ENCODE peak calls at places on chromosome 7, in seven cellular contexts. One of them, this sample, is unnamed.

GRCh38 chr7:109864263-109864662 is 1226.7 kb upstream of the LRRN3 start:
- DNase-seq in IMR-90: no peak
- DNase-seq in H9: no peak
- DNase-seq in mesenchymal stem cell: no peak
- DNase-seq in mesendoderm: peak; percentile 21
- DNase-seq in neuronal stem cell: no peak
- DNase-seq in H1: no peak
- DNase-seq in this sample: no peak

GRCh38 chr7:47536705-47537611 is 45.0 kb downstream of the TNS3 start:
- DNase-seq in IMR-90: peak; percentile 76
- DNase-seq in H9: peak; percentile 50
- DNase-seq in mesenchymal stem cell: peak; percentile 78
- DNase-seq in mesendoderm: peak; percentile 66
- DNase-seq in neuronal stem cell: peak; percentile 54
- DNase-seq in H1: no peak
- DNase-seq in this sample: no peak

GRCh38 chr7:66826649-66827048 is 86.1 kb downstream of the RABGEF1 start:
- DNase-seq in IMR-90: no peak
- DNase-seq in H9: no peak
- DNase-seq in mesenchymal stem cell: no peak
- DNase-seq in mesendoderm: no peak
- DNase-seq in neuronal stem cell: no peak
- DNase-seq in H1: no peak
- DNase-seq in this sample: no peak

GRCh38 chr7:124784879-124785818 is 19.6 kb upstream of the GPR37 start:
- DNase-seq in IMR-90: peak; percentile 73
- DNase-seq in H9: peak; percentile 73
- DNase-seq in mesenchymal stem cell: peak; percentile 71
- DNase-seq in mesendoderm: peak; percentile 82
- DNase-seq in neuronal stem cell: peak; percentile 56
- DNase-seq in H1: peak; percentile 39
- DNase-seq in this sample: peak; percentile 80

GRCh38 chr7:80335473-80336232 is 176.2 kb downstream of the GNAT3 start:
- DNase-seq in IMR-90: peak; percentile 84
- DNase-seq in H9: no peak
- DNase-seq in mesenchymal stem cell: peak; percentile 97
- DNase-seq in mesendoderm: peak; percentile 47
- DNase-seq in neuronal stem cell: peak; percentile 35
- DNase-seq in H1: no peak
- DNase-seq in this sample: no peak

GRCh38 chr7:42972703-42973500 is 40.7 kb downstream of the MRPL32 start:
- DNase-seq in IMR-90: peak; percentile 75
- DNase-seq in H9: no peak
- DNase-seq in mesenchymal stem cell: peak; percentile 99
- DNase-seq in mesendoderm: peak; percentile 26
- DNase-seq in neuronal stem cell: no peak
- DNase-seq in H1: no peak
- DNase-seq in this sample: no peak

GRCh38 chr7:117212969-117213877 is 109.6 kb downstream of the WNT2 start:
- DNase-seq in IMR-90: peak; percentile 75
- DNase-seq in H9: peak; percentile 68
- DNase-seq in mesenchymal stem cell: peak; percentile 72
- DNase-seq in mesendoderm: peak; percentile 75
- DNase-seq in neuronal stem cell: peak; percentile 54
- DNase-seq in H1: peak; percentile 34
- DNase-seq in this sample: peak; percentile 70

GRCh38 chr7:42661312-42661711 is 250.6 kb downstream of the C7orf25 start:
- DNase-seq in IMR-90: no peak
- DNase-seq in H9: no peak
- DNase-seq in mesenchymal stem cell: peak; percentile 40
- DNase-seq in mesendoderm: no peak
- DNase-seq in neuronal stem cell: no peak
- DNase-seq in H1: no peak
- DNase-seq in this sample: no peak

GRCh38 chr7:117803476-117803875 is 69.8 kb downstream of the CTTNBP2 start:
- DNase-seq in IMR-90: peak; percentile 26
- DNase-seq in H9: no peak
- DNase-seq in mesenchymal stem cell: no peak
- DNase-seq in mesendoderm: peak; percentile 57
- DNase-seq in neuronal stem cell: no peak
- DNase-seq in H1: no peak
- DNase-seq in this sample: no peak

GRCh38 chr7:16918288-16918895 is 36.6 kb upstream of the AGR3 start:
- DNase-seq in IMR-90: peak; percentile 64
- DNase-seq in H9: no peak
- DNase-seq in mesenchymal stem cell: peak; percentile 58
- DNase-seq in mesendoderm: peak; percentile 52
- DNase-seq in neuronal stem cell: peak; percentile 48
- DNase-seq in H1: no peak
- DNase-seq in this sample: peak; percentile 12

GRCh38 chr7:141333459-141333858 is 217.8 kb upstream of the AGK start:
- DNase-seq in IMR-90: no peak
- DNase-seq in H9: peak; percentile 77
- DNase-seq in mesenchymal stem cell: no peak
- DNase-seq in mesendoderm: peak; percentile 80
- DNase-seq in neuronal stem cell: peak; percentile 42
- DNase-seq in H1: no peak
- DNase-seq in this sample: peak; percentile 9

GRCh38 chr7:1366801-1367405 is 92.4 kb downstream of the MICALL2 start:
- DNase-seq in IMR-90: no peak
- DNase-seq in H9: no peak
- DNase-seq in mesenchymal stem cell: no peak
- DNase-seq in mesendoderm: no peak
- DNase-seq in neuronal stem cell: no peak
- DNase-seq in H1: no peak
- DNase-seq in this sample: no peak

GRCh38 chr7:1367501-1367900 is 91.8 kb downstream of the MICALL2 start:
- DNase-seq in IMR-90: no peak
- DNase-seq in H9: no peak
- DNase-seq in mesenchymal stem cell: no peak
- DNase-seq in mesendoderm: no peak
- DNase-seq in neuronal stem cell: no peak
- DNase-seq in H1: no peak
- DNase-seq in this sample: no peak

GRCh38 chr7:1365846-1366245 is 93.4 kb downstream of the MICALL2 start:
- DNase-seq in IMR-90: no peak
- DNase-seq in H9: no peak
- DNase-seq in mesenchymal stem cell: no peak
- DNase-seq in mesendoderm: no peak
- DNase-seq in neuronal stem cell: no peak
- DNase-seq in H1: no peak
- DNase-seq in this sample: no peak

GRCh38 chr7:1364068-1364905 is 95.0 kb downstream of the MICALL2 start:
- DNase-seq in IMR-90: no peak
- DNase-seq in H9: no peak
- DNase-seq in mesenchymal stem cell: no peak
- DNase-seq in mesendoderm: no peak
- DNase-seq in neuronal stem cell: no peak
- DNase-seq in H1: no peak
- DNase-seq in this sample: no peak

DNA sequence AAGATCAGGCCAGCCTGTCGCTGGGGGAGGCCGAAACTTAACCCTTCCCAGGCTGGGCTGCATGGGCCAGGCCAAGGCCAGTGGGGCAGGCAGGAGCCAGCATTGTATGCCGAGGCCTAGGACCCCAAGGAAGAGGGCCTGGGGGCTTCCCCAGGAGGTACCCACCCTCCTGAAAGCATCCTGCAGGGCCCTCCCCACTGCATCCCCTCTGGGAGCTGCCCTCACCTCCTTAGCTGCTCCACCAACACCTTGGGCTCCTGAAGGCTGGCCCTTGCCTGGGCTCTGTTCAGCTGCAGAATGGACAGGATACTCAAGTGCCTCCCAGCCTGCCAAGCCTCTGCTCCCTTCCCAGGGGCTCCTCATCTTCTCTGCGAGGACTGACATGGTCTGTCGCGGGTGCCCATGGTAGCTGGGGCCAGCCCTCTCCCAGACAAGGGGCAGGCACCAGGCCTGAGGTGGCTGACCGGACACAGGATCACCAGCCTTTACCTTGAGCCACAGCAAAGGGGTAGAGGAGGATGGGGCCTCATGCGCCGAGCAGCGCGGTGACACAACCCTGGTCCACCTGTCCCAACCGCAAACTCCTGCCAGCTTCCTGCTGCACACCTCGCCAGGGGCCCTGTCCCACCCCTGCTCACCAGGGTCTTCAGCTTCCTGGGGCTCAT is 94.2 kb downstream of the MICALL2 start:
- DNase-seq in IMR-90: no peak
- DNase-seq in H9: no peak
- DNase-seq in mesenchymal stem cell: no peak
- DNase-seq in mesendoderm: no peak
- DNase-seq in neuronal stem cell: no peak
- DNase-seq in H1: no peak
- DNase-seq in this sample: no peak
- H2BK5ac ChIP-seq in IMR-90: no peak overlapping the region
- H2BK5ac ChIP-seq in H9: no peak overlapping the region
- H2BK5ac ChIP-seq in mesenchymal stem cell: no peak overlapping the region
- H2BK5ac ChIP-seq in mesendoderm: no peak overlapping the region
- H2BK5ac ChIP-seq in neuronal stem cell: no peak overlapping the region
- H2BK5ac ChIP-seq in H1: no peak overlapping the region
- H2BK5ac ChIP-seq in this sample: no peak overlapping the region

DNA sequence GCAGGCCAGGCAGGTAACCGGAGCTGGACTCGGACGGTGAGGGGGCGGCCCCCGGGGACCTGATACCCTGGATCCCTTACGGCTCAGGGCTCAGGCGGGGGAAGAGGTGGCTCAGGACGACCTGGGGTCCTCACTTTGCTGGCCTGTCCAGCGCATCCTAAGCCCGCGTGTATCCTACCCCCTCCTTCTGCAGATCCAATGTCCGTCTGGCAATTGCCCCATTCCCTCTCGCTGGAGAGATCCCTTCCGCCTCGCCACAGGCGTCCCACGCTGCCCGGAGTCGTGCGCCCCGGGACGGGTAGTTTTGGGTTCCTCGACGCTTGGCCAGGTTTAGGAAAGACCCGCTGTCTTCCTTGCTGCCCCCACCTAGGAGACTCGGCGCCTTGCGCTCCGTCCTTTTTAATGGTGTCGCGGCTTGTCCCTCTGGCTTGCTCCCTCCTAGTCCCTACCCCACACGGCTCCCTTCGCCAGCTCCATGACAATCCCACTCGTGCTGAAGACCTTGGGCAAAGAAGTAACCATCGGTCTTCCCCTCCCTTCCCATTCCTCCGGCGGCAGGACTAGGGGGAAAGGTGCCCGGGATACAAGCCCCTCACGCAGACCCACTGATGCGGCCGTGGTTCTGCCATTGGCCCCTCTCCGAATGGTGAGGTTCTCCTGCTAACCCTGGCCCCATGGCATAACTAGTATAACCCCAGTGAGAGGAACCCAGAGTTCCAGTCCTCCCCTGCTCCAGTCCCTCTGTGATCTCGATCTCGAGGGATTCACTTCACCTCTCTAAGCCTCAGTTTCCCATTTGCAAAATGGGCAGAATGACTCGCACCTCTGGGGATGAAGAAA is 170.3 kb downstream of the UBE2H start:
- DNase-seq in IMR-90: no peak
- DNase-seq in H9: no peak
- DNase-seq in mesenchymal stem cell: no peak
- DNase-seq in mesendoderm: no peak
- DNase-seq in neuronal stem cell: peak; percentile 18
- DNase-seq in H1: no peak
- DNase-seq in this sample: no peak
- H3K23ac ChIP-seq in IMR-90: peak overlapping the region; percentile 7
- H3K23ac ChIP-seq in H9: no peak overlapping the region
- H3K23ac ChIP-seq in mesenchymal stem cell: peak overlapping the region; percentile 36
- H3K23ac ChIP-seq in mesendoderm: peak overlapping the region; percentile 80
- H3K23ac ChIP-seq in neuronal stem cell: peak overlapping the region; percentile 6
- H3K23ac ChIP-seq in H1: no peak overlapping the region
- H3K23ac ChIP-seq in this sample: no peak overlapping the region

DNA sequence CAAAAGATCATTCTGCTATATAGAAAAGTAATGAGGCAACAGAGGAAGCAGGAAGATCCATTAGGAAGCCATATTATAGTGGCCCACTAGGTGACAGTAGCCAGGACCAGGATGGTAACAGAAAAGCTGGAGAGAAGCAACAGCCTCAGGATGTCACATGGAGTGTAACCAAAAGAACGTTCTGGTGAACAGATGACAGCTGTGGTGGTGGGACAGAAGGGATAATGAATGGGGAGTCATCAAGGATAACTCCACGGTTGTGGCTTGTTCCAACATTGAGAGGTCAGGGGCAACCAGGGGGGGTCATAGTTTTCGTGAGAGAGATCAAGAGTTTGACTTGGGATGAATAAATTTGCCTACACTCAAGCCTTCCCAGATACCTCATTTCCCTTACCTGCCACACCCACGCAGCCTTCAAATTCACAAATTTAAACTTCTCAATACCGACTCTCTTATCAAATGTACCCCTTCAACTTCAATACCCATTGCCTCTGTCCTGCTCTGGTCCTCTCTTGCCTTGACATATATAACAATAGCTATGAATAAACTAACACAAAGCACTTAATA is 9.3 kb downstream of the TBL2 start:
- DNase-seq in IMR-90: no peak
- DNase-seq in H9: no peak
- DNase-seq in mesenchymal stem cell: no peak
- DNase-seq in mesendoderm: no peak
- DNase-seq in neuronal stem cell: no peak
- DNase-seq in H1: no peak
- DNase-seq in this sample: no peak
- H2BK5ac ChIP-seq in IMR-90: no peak overlapping the region
- H2BK5ac ChIP-seq in H9: no peak overlapping the region
- H2BK5ac ChIP-seq in mesenchymal stem cell: no peak overlapping the region
- H2BK5ac ChIP-seq in mesendoderm: no peak overlapping the region
- H2BK5ac ChIP-seq in neuronal stem cell: no peak overlapping the region
- H2BK5ac ChIP-seq in H1: no peak overlapping the region
- H2BK5ac ChIP-seq in this sample: no peak overlapping the region

GRCh38 chr7:151089893-151090730 is 3.8 kb downstream of the AGAP3 start:
- DNase-seq in IMR-90: no peak
- DNase-seq in H9: no peak
- DNase-seq in mesenchymal stem cell: peak; percentile 60
- DNase-seq in mesendoderm: no peak
- DNase-seq in neuronal stem cell: no peak
- DNase-seq in H1: no peak
- DNase-seq in this sample: no peak

GRCh38 chr7:151091431-151091830 is 5.2 kb downstream of the AGAP3 start:
- DNase-seq in IMR-90: no peak
- DNase-seq in H9: peak; percentile 71
- DNase-seq in mesenchymal stem cell: peak; percentile 32
- DNase-seq in mesendoderm: peak; percentile 70
- DNase-seq in neuronal stem cell: no peak
- DNase-seq in H1: no peak
- DNase-seq in this sample: no peak

GRCh38 chr7:151088856-151089699 is 2.8 kb downstream of the AGAP3 start:
- DNase-seq in IMR-90: peak; percentile 76
- DNase-seq in H9: no peak
- DNase-seq in mesenchymal stem cell: peak; percentile 98
- DNase-seq in mesendoderm: peak; percentile 61
- DNase-seq in neuronal stem cell: peak; percentile 58
- DNase-seq in H1: no peak
- DNase-seq in this sample: peak; percentile 44

GRCh38 chr7:151091988-151092387 is 5.7 kb downstream of the AGAP3 start:
- DNase-seq in IMR-90: no peak
- DNase-seq in H9: no peak
- DNase-seq in mesenchymal stem cell: no peak
- DNase-seq in mesendoderm: no peak
- DNase-seq in neuronal stem cell: no peak
- DNase-seq in H1: no peak
- DNase-seq in this sample: no peak

DNA sequence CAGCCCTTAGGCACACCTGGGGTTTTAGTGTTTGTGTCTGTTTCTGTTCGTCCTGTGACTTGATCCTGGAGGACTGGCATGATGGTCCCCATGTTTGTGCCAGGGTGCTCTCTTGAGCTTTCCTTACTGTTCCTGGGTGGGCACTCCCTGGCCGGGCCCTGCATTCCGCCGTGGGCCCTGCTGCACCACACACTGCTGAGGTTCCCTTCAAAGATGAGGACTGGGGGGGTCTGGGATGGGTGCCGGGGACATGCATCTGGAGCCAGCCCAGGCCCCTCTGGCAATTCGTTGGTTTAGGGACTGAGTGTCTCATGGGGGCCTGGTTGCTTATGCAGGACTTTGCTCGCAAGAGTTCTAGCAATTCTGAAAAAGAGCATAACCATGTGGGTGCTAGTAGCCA is 4.7 kb downstream of the AGAP3 start:
- DNase-seq in IMR-90: no peak
- DNase-seq in H9: no peak
- DNase-seq in mesenchymal stem cell: no peak
- DNase-seq in mesendoderm: no peak
- DNase-seq in neuronal stem cell: no peak
- DNase-seq in H1: no peak
- DNase-seq in this sample: no peak
- H3K23ac ChIP-seq in IMR-90: no peak overlapping the region
- H3K23ac ChIP-seq in H9: no peak overlapping the region
- H3K23ac ChIP-seq in mesenchymal stem cell: no peak overlapping the region
- H3K23ac ChIP-seq in mesendoderm: no peak overlapping the region
- H3K23ac ChIP-seq in neuronal stem cell: no peak overlapping the region
- H3K23ac ChIP-seq in H1: no peak overlapping the region
- H3K23ac ChIP-seq in this sample: no peak overlapping the region

This sample was measured in trophoblast cell.